ENCODE peak calls at places on chromosomes 4 and X, in ten cellular contexts. One of them, this sample, is unnamed.

GRCh38 chrX:36344301-36344700 is 424.8 kb downstream of the CFAP47 start:
- DNase-seq in K562: no peak
- DNase-seq in astrocyte of the cerebellum: no peak
- DNase-seq in upper lobe of left lung: no peak
- DNase-seq in AG10803: no peak
- DNase-seq in transverse colon: no peak
- DNase-seq in fibroblast of lung: no peak
- DNase-seq in A549: no peak
- DNase-seq in IMR-90: no peak
- DNase-seq in uterus: no peak
- DNase-seq in this sample: no peak

GRCh38 chr4:2731907-2732314 is 24.2 kb downstream of the TNIP2 start:
- DNase-seq in K562: no peak
- DNase-seq in astrocyte of the cerebellum: no peak
- DNase-seq in upper lobe of left lung: peak; percentile 77
- DNase-seq in AG10803: no peak
- DNase-seq in transverse colon: no peak
- DNase-seq in fibroblast of lung: no peak
- DNase-seq in A549: no peak
- DNase-seq in IMR-90: no peak
- DNase-seq in uterus: no peak
- DNase-seq in this sample: no peak

GRCh38 chr4:142278663-142279062 is 567.4 kb downstream of the INPP4B start:
- DNase-seq in K562: no peak
- DNase-seq in astrocyte of the cerebellum: no peak
- DNase-seq in upper lobe of left lung: no peak
- DNase-seq in AG10803: no peak
- DNase-seq in transverse colon: no peak
- DNase-seq in fibroblast of lung: no peak
- DNase-seq in A549: no peak
- DNase-seq in IMR-90: no peak
- DNase-seq in uterus: no peak
- DNase-seq in this sample: no peak

GRCh38 chr4:152045781-152046571 is 285.2 kb upstream of the GATB start:
- DNase-seq in K562: peak; percentile 39
- DNase-seq in astrocyte of the cerebellum: no peak
- DNase-seq in upper lobe of left lung: peak; percentile 87
- DNase-seq in AG10803: peak; percentile 20
- DNase-seq in transverse colon: peak; percentile 45
- DNase-seq in fibroblast of lung: peak; percentile 61
- DNase-seq in A549: peak; percentile 29
- DNase-seq in IMR-90: no peak
- DNase-seq in uterus: no peak
- DNase-seq in this sample: no peak

GRCh38 chr4:158810487-158811215 is 41.8 kb downstream of the FNIP2 start:
- DNase-seq in K562: no peak
- DNase-seq in astrocyte of the cerebellum: peak; percentile 97
- DNase-seq in upper lobe of left lung: no peak
- DNase-seq in AG10803: peak; percentile 99
- DNase-seq in transverse colon: peak; percentile 76
- DNase-seq in fibroblast of lung: peak; percentile 100
- DNase-seq in A549: peak; percentile 36
- DNase-seq in IMR-90: peak; percentile 98
- DNase-seq in uterus: peak; percentile 76
- DNase-seq in this sample: no peak

GRCh38 chrX:44922980-44923379 is 50.0 kb downstream of the KDM6A start:
- DNase-seq in K562: no peak
- DNase-seq in astrocyte of the cerebellum: no peak
- DNase-seq in upper lobe of left lung: no peak
- DNase-seq in AG10803: no peak
- DNase-seq in transverse colon: no peak
- DNase-seq in fibroblast of lung: no peak
- DNase-seq in A549: no peak
- DNase-seq in IMR-90: no peak
- DNase-seq in uterus: no peak
- DNase-seq in this sample: no peak

GRCh38 chrX:9324676-9325075 is 140.2 kb upstream of the TBL1X start:
- DNase-seq in K562: no peak
- DNase-seq in astrocyte of the cerebellum: no peak
- DNase-seq in upper lobe of left lung: no peak
- DNase-seq in AG10803: no peak
- DNase-seq in transverse colon: no peak
- DNase-seq in fibroblast of lung: no peak
- DNase-seq in A549: no peak
- DNase-seq in IMR-90: no peak
- DNase-seq in uterus: no peak
- DNase-seq in this sample: no peak

GRCh38 chrX:56994375-56995270 is 718 bp downstream of the SPIN3 start:
- DNase-seq in K562: no peak
- DNase-seq in astrocyte of the cerebellum: no peak
- DNase-seq in upper lobe of left lung: peak; percentile 48
- DNase-seq in AG10803: peak; percentile 1
- DNase-seq in transverse colon: no peak
- DNase-seq in fibroblast of lung: peak; percentile 1
- DNase-seq in A549: no peak
- DNase-seq in IMR-90: peak; percentile 13
- DNase-seq in uterus: no peak
- DNase-seq in this sample: no peak

GRCh38 chrX:144334577-144334976 is 450.7 kb downstream of the UBE2NL start:
- DNase-seq in K562: peak; percentile 5
- DNase-seq in astrocyte of the cerebellum: no peak
- DNase-seq in upper lobe of left lung: no peak
- DNase-seq in AG10803: no peak
- DNase-seq in transverse colon: no peak
- DNase-seq in fibroblast of lung: no peak
- DNase-seq in A549: peak; percentile 2
- DNase-seq in IMR-90: no peak
- DNase-seq in uterus: no peak
- DNase-seq in this sample: no peak

GRCh38 chr4:17173300-17173699 is 274.9 kb upstream of the LDB2 start:
- DNase-seq in K562: no peak
- DNase-seq in astrocyte of the cerebellum: no peak
- DNase-seq in upper lobe of left lung: no peak
- DNase-seq in AG10803: no peak
- DNase-seq in transverse colon: no peak
- DNase-seq in fibroblast of lung: no peak
- DNase-seq in A549: peak; percentile 1
- DNase-seq in IMR-90: no peak
- DNase-seq in uterus: no peak
- DNase-seq in this sample: no peak

GRCh38 chr4:81040175-81040659 is 9.7 kb downstream of the BMP3 start:
- DNase-seq in K562: peak; percentile 9
- DNase-seq in astrocyte of the cerebellum: peak; percentile 29
- DNase-seq in upper lobe of left lung: no peak
- DNase-seq in AG10803: peak; percentile 36
- DNase-seq in transverse colon: no peak
- DNase-seq in fibroblast of lung: peak; percentile 9
- DNase-seq in A549: peak; percentile 9
- DNase-seq in IMR-90: peak; percentile 35
- DNase-seq in uterus: no peak
- DNase-seq in this sample: no peak

GRCh38 chr4:38025665-38026064 is 65.5 kb downstream of the PTTG2 start:
- DNase-seq in K562: no peak
- DNase-seq in astrocyte of the cerebellum: no peak
- DNase-seq in upper lobe of left lung: no peak
- DNase-seq in AG10803: no peak
- DNase-seq in transverse colon: no peak
- DNase-seq in fibroblast of lung: no peak
- DNase-seq in A549: no peak
- DNase-seq in IMR-90: no peak
- DNase-seq in uterus: no peak
- DNase-seq in this sample: no peak

GRCh38 chr4:48333587-48333986 is 7.7 kb upstream of the SLAIN2 start:
- DNase-seq in K562: no peak
- DNase-seq in astrocyte of the cerebellum: no peak
- DNase-seq in upper lobe of left lung: no peak
- DNase-seq in AG10803: peak; percentile 44
- DNase-seq in transverse colon: no peak
- DNase-seq in fibroblast of lung: peak; percentile 53
- DNase-seq in A549: no peak
- DNase-seq in IMR-90: no peak
- DNase-seq in uterus: no peak
- DNase-seq in this sample: no peak

GRCh38 chrX:149569770-149570169 is 17.5 kb downstream of the MAGEA9B start:
- DNase-seq in K562: no peak
- DNase-seq in astrocyte of the cerebellum: no peak
- DNase-seq in upper lobe of left lung: no peak
- DNase-seq in AG10803: no peak
- DNase-seq in transverse colon: no peak
- DNase-seq in fibroblast of lung: no peak
- DNase-seq in A549: no peak
- DNase-seq in IMR-90: no peak
- DNase-seq in uterus: no peak
- DNase-seq in this sample: no peak

GRCh38 chrX:110418220-110418856 is 59.7 kb downstream of the RTL9 start:
- DNase-seq in K562: peak; percentile 40
- DNase-seq in astrocyte of the cerebellum: peak; percentile 49
- DNase-seq in upper lobe of left lung: no peak
- DNase-seq in AG10803: peak; percentile 72
- DNase-seq in transverse colon: no peak
- DNase-seq in fibroblast of lung: peak; percentile 78
- DNase-seq in A549: peak; percentile 49
- DNase-seq in IMR-90: peak; percentile 81
- DNase-seq in uterus: peak; percentile 38
- DNase-seq in this sample: no peak

GRCh38 chr4:171983935-171984805 is 171.0 kb downstream of the GALNTL6 start:
- DNase-seq in K562: no peak
- DNase-seq in astrocyte of the cerebellum: peak; percentile 23
- DNase-seq in upper lobe of left lung: no peak
- DNase-seq in AG10803: no peak
- DNase-seq in transverse colon: no peak
- DNase-seq in fibroblast of lung: peak; percentile 2
- DNase-seq in A549: no peak
- DNase-seq in IMR-90: no peak
- DNase-seq in uterus: no peak
- DNase-seq in this sample: no peak

GRCh38 chrX:26411045-26411444 is 195.1 kb downstream of the MAGEB5 start:
- DNase-seq in K562: no peak
- DNase-seq in astrocyte of the cerebellum: no peak
- DNase-seq in upper lobe of left lung: no peak
- DNase-seq in AG10803: no peak
- DNase-seq in transverse colon: no peak
- DNase-seq in fibroblast of lung: no peak
- DNase-seq in A549: no peak
- DNase-seq in IMR-90: no peak
- DNase-seq in uterus: no peak
- DNase-seq in this sample: no peak

GRCh38 chr4:89829470-89830138 is 7.4 kb downstream of the SNCA start:
- DNase-seq in K562: no peak
- DNase-seq in astrocyte of the cerebellum: no peak
- DNase-seq in upper lobe of left lung: no peak
- DNase-seq in AG10803: peak; percentile 11
- DNase-seq in transverse colon: peak; percentile 10
- DNase-seq in fibroblast of lung: peak; percentile 37
- DNase-seq in A549: no peak
- DNase-seq in IMR-90: no peak
- DNase-seq in uterus: no peak
- DNase-seq in this sample: no peak

GRCh38 chrX:102341867-102342266 is 94.9 kb downstream of the NXF2 start:
- DNase-seq in K562: no peak
- DNase-seq in astrocyte of the cerebellum: no peak
- DNase-seq in upper lobe of left lung: no peak
- DNase-seq in AG10803: no peak
- DNase-seq in transverse colon: no peak
- DNase-seq in fibroblast of lung: no peak
- DNase-seq in A549: no peak
- DNase-seq in IMR-90: no peak
- DNase-seq in uterus: no peak
- DNase-seq in this sample: no peak
- TF ChIP-seq CTCF in K562: no peak
- TF ChIP-seq CTCF in astrocyte of the cerebellum: peak; percentile 21
- TF ChIP-seq CTCF in upper lobe of left lung: no peak
- TF ChIP-seq CTCF in AG10803: peak; percentile 28
- TF ChIP-seq CTCF in transverse colon: no peak
- TF ChIP-seq CTCF in fibroblast of lung: peak; percentile 11
- TF ChIP-seq CTCF in A549: no peak
- TF ChIP-seq CTCF in IMR-90: peak; percentile 24
- TF ChIP-seq CTCF in uterus: no peak
- TF ChIP-seq CTCF in this sample: peak; percentile 22

DNA sequence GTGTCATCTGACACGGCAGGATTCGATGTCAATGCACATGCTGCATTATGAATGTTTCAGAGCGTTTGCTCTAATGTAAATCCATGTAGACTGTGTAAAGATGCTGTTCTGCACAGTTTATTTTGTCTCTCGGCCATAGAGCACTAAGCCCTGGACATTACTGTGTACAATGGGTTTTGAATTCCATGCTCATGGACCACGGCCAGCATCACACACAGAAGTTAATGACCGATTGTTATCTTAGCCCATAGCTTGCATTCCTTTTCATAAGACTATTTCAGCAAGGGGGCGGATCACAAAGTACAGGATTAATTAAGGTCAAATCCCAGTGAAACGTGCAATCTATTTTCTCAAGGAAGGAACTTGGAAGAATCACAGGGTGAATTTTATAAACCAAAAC is 286.1 kb upstream of the TENM3 start:
- DNase-seq in K562: no peak
- DNase-seq in astrocyte of the cerebellum: peak; percentile 96
- DNase-seq in upper lobe of left lung: no peak
- DNase-seq in AG10803: peak; percentile 96
- DNase-seq in transverse colon: no peak
- DNase-seq in fibroblast of lung: peak; percentile 97
- DNase-seq in A549: no peak
- DNase-seq in IMR-90: peak; percentile 78
- DNase-seq in uterus: no peak
- DNase-seq in this sample: peak; percentile 99
- H3K4me3 ChIP-seq in K562: no peak overlapping the region
- H3K4me3 ChIP-seq in astrocyte of the cerebellum: no peak overlapping the region
- H3K4me3 ChIP-seq in upper lobe of left lung: no peak overlapping the region
- H3K4me3 ChIP-seq in AG10803: no peak overlapping the region
- H3K4me3 ChIP-seq in transverse colon: no peak overlapping the region
- H3K4me3 ChIP-seq in fibroblast of lung: no peak overlapping the region
- H3K4me3 ChIP-seq in A549: no peak overlapping the region
- H3K4me3 ChIP-seq in IMR-90: no peak overlapping the region
- H3K4me3 ChIP-seq in uterus: no peak overlapping the region
- H3K4me3 ChIP-seq in this sample: no peak overlapping the region

DNA sequence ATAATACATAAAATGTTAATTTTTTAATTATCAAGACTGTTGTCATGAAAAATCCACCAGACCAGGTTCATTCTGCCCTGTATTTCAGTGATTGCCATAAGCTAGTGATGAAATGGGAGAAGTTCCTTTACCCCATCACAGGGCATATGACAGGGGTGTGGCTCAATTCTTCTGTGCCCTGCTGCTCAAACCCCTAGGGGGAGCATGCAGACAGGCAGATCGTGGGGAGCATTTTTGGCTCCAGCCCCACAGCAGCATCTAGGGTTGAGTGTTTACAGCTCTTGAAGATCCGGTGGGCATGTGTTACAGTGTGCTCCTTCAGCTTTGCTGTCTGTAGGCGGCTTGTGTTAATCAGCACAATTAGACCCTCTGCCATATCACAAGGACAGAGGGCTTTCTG is 700.7 kb downstream of the PCDH18 start:
- DNase-seq in K562: no peak
- DNase-seq in astrocyte of the cerebellum: no peak
- DNase-seq in upper lobe of left lung: no peak
- DNase-seq in AG10803: no peak
- DNase-seq in transverse colon: no peak
- DNase-seq in fibroblast of lung: no peak
- DNase-seq in A549: peak; percentile 4
- DNase-seq in IMR-90: no peak
- DNase-seq in uterus: no peak
- DNase-seq in this sample: no peak
- TF ChIP-seq CTCF in K562: no peak
- TF ChIP-seq CTCF in astrocyte of the cerebellum: no peak
- TF ChIP-seq CTCF in upper lobe of left lung: no peak
- TF ChIP-seq CTCF in AG10803: no peak
- TF ChIP-seq CTCF in transverse colon: no peak
- TF ChIP-seq CTCF in fibroblast of lung: no peak
- TF ChIP-seq CTCF in A549: no peak
- TF ChIP-seq CTCF in IMR-90: no peak
- TF ChIP-seq CTCF in uterus: no peak
- TF ChIP-seq CTCF in this sample: peak; percentile 5

GRCh38 chrX:41895826-41896225 is 27.5 kb downstream of the CASK start:
- DNase-seq in K562: no peak
- DNase-seq in astrocyte of the cerebellum: no peak
- DNase-seq in upper lobe of left lung: no peak
- DNase-seq in AG10803: no peak
- DNase-seq in transverse colon: no peak
- DNase-seq in fibroblast of lung: peak; percentile 22
- DNase-seq in A549: no peak
- DNase-seq in IMR-90: peak; percentile 14
- DNase-seq in uterus: no peak
- DNase-seq in this sample: no peak
- H3K4me3 ChIP-seq in K562: no peak overlapping the region
- H3K4me3 ChIP-seq in astrocyte of the cerebellum: no peak overlapping the region
- H3K4me3 ChIP-seq in upper lobe of left lung: no peak overlapping the region
- H3K4me3 ChIP-seq in AG10803: no peak overlapping the region
- H3K4me3 ChIP-seq in transverse colon: no peak overlapping the region
- H3K4me3 ChIP-seq in fibroblast of lung: no peak overlapping the region
- H3K4me3 ChIP-seq in A549: no peak overlapping the region
- H3K4me3 ChIP-seq in IMR-90: no peak overlapping the region
- H3K4me3 ChIP-seq in uterus: no peak overlapping the region
- H3K4me3 ChIP-seq in this sample: no peak overlapping the region

This sample was measured in LNCaP clone FGC.